ENCODE peak calls at places on chromosome 11, in nine cellular contexts. One of them, this sample, is unnamed.

GRCh38 chr11:67584205-67584880 is 731 bp downstream of the GSTP1 start:
- DNase-seq in OCI-M1: peak
- DNase-seq in Kasumi-1: peak
- DNase-seq in RCC 7860: no peak
- DNase-seq in activated gamma-delta T cell treated with anti-CD3 and anti-CD28 coated beads, Interleukin-2, amount 50 U/mL, for 16 hours: no peak
- DNase-seq in DMS153: peak
- DNase-seq in coronary artery: peak
- DNase-seq in M059J: no peak
- DNase-seq in NCI-H446 treated with DMSO at 0.1 percent for 48 hours: no peak
- DNase-seq in this sample: peak

GRCh38 chr11:96875772-96876171 is 486.0 kb downstream of the JRKL start:
- DNase-seq in NCI-H446 treated with DMSO at 0.1 percent for 48 hours: peak
- DNase-seq in activated gamma-delta T cell treated with anti-CD3 and anti-CD28 coated beads, Interleukin-2, amount 50 U/mL, for 16 hours: no peak
- DNase-seq in OCI-M1: no peak
- DNase-seq in coronary artery: no peak
- DNase-seq in DMS153: no peak
- DNase-seq in Kasumi-1: no peak
- DNase-seq in M059J: peak
- DNase-seq in RCC 7860: no peak
- DNase-seq in this sample: no peak

GRCh38 chr11:76172583-76172982 is 33.7 kb downstream of the WNT11 start:
- DNase-seq in coronary artery: no peak
- DNase-seq in activated gamma-delta T cell treated with anti-CD3 and anti-CD28 coated beads, Interleukin-2, amount 50 U/mL, for 16 hours: no peak
- DNase-seq in Kasumi-1: no peak
- DNase-seq in NCI-H446 treated with DMSO at 0.1 percent for 48 hours: peak
- DNase-seq in M059J: no peak
- DNase-seq in DMS153: no peak
- DNase-seq in RCC 7860: no peak
- DNase-seq in OCI-M1: no peak
- DNase-seq in this sample: no peak

GRCh38 chr11:72716291-72716690 is 35.9 kb downstream of the ARAP1 start:
- DNase-seq in activated gamma-delta T cell treated with anti-CD3 and anti-CD28 coated beads, Interleukin-2, amount 50 U/mL, for 16 hours: no peak
- DNase-seq in NCI-H446 treated with DMSO at 0.1 percent for 48 hours: no peak
- DNase-seq in DMS153: no peak
- DNase-seq in RCC 7860: no peak
- DNase-seq in M059J: no peak
- DNase-seq in Kasumi-1: no peak
- DNase-seq in coronary artery: no peak
- DNase-seq in OCI-M1: no peak
- DNase-seq in this sample: peak

GRCh38 chr11:88318017-88318416 is 19.5 kb downstream of the CTSC start:
- DNase-seq in RCC 7860: no peak
- DNase-seq in Kasumi-1: no peak
- DNase-seq in NCI-H446 treated with DMSO at 0.1 percent for 48 hours: no peak
- DNase-seq in M059J: no peak
- DNase-seq in coronary artery: no peak
- DNase-seq in activated gamma-delta T cell treated with anti-CD3 and anti-CD28 coated beads, Interleukin-2, amount 50 U/mL, for 16 hours: no peak
- DNase-seq in OCI-M1: no peak
- DNase-seq in DMS153: no peak
- DNase-seq in this sample: no peak

GRCh38 chr11:103035656-103036434 is 56.1 kb downstream of the DCUN1D5 start:
- DNase-seq in Kasumi-1: peak
- DNase-seq in RCC 7860: peak
- DNase-seq in NCI-H446 treated with DMSO at 0.1 percent for 48 hours: peak
- DNase-seq in coronary artery: no peak
- DNase-seq in OCI-M1: peak
- DNase-seq in activated gamma-delta T cell treated with anti-CD3 and anti-CD28 coated beads, Interleukin-2, amount 50 U/mL, for 16 hours: peak
- DNase-seq in M059J: peak
- DNase-seq in DMS153: peak
- DNase-seq in this sample: no peak

GRCh38 chr11:8329336-8329735 is 65.7 kb upstream of the LMO1 start:
- DNase-seq in NCI-H446 treated with DMSO at 0.1 percent for 48 hours: no peak
- DNase-seq in OCI-M1: no peak
- DNase-seq in coronary artery: no peak
- DNase-seq in activated gamma-delta T cell treated with anti-CD3 and anti-CD28 coated beads, Interleukin-2, amount 50 U/mL, for 16 hours: no peak
- DNase-seq in M059J: no peak
- DNase-seq in Kasumi-1: no peak
- DNase-seq in DMS153: no peak
- DNase-seq in RCC 7860: no peak
- DNase-seq in this sample: no peak

GRCh38 chr11:3090096-3090901 is 33.1 kb upstream of the CARS1 start:
- DNase-seq in OCI-M1: no peak
- DNase-seq in RCC 7860: no peak
- DNase-seq in Kasumi-1: no peak
- DNase-seq in activated gamma-delta T cell treated with anti-CD3 and anti-CD28 coated beads, Interleukin-2, amount 50 U/mL, for 16 hours: no peak
- DNase-seq in coronary artery: no peak
- DNase-seq in M059J: no peak
- DNase-seq in NCI-H446 treated with DMSO at 0.1 percent for 48 hours: no peak
- DNase-seq in DMS153: no peak
- DNase-seq in this sample: no peak

GRCh38 chr11:92711913-92712312 is 257.5 kb upstream of the MTNR1B start:
- DNase-seq in activated gamma-delta T cell treated with anti-CD3 and anti-CD28 coated beads, Interleukin-2, amount 50 U/mL, for 16 hours: no peak
- DNase-seq in OCI-M1: no peak
- DNase-seq in Kasumi-1: no peak
- DNase-seq in NCI-H446 treated with DMSO at 0.1 percent for 48 hours: peak
- DNase-seq in DMS153: no peak
- DNase-seq in RCC 7860: no peak
- DNase-seq in M059J: peak
- DNase-seq in coronary artery: no peak
- DNase-seq in this sample: no peak

GRCh38 chr11:27861706-27862430 is 161.6 kb upstream of the BDNF start:
- DNase-seq in M059J: peak
- DNase-seq in RCC 7860: peak
- DNase-seq in DMS153: no peak
- DNase-seq in Kasumi-1: no peak
- DNase-seq in NCI-H446 treated with DMSO at 0.1 percent for 48 hours: peak
- DNase-seq in OCI-M1: no peak
- DNase-seq in activated gamma-delta T cell treated with anti-CD3 and anti-CD28 coated beads, Interleukin-2, amount 50 U/mL, for 16 hours: no peak
- DNase-seq in coronary artery: no peak
- DNase-seq in this sample: no peak

This sample was measured in glutamatergic neuron.